ENCODE peak calls at places on chromosomes 6 and 20, in four cellular contexts. One of them, this sample, is unnamed.

GRCh38 chr6:165183496-165184140 is 125.8 kb downstream of the C6orf118 start:
- DNase-seq in tibial nerve: no peak
- DNase-seq in bronchial epithelial cell: no peak
- DNase-seq in cardiac fibroblast: no peak
- DNase-seq in this sample: no peak

GRCh38 chr6:155078331-155078745 is 83.2 kb downstream of the TIAM2 start:
- DNase-seq in tibial nerve: peak
- DNase-seq in bronchial epithelial cell: no peak
- DNase-seq in cardiac fibroblast: no peak
- DNase-seq in this sample: no peak

GRCh38 chr6:11625302-11625701 is 87.8 kb downstream of the TMEM170B start:
- DNase-seq in tibial nerve: no peak
- DNase-seq in bronchial epithelial cell: no peak
- DNase-seq in cardiac fibroblast: no peak
- DNase-seq in this sample: no peak

GRCh38 chr6:13238640-13239216 is 89.6 kb downstream of the TBC1D7 start:
- DNase-seq in tibial nerve: no peak
- DNase-seq in bronchial epithelial cell: no peak
- DNase-seq in cardiac fibroblast: no peak
- DNase-seq in this sample: no peak

GRCh38 chr20:43843096-43843964 is 71.3 kb upstream of the TOX2 start:
- DNase-seq in tibial nerve: no peak
- DNase-seq in bronchial epithelial cell: peak
- DNase-seq in cardiac fibroblast: peak
- DNase-seq in this sample: no peak

GRCh38 chr6:140078552-140079126 is 704.2 kb upstream of the CITED2 start:
- DNase-seq in tibial nerve: no peak
- DNase-seq in bronchial epithelial cell: no peak
- DNase-seq in cardiac fibroblast: peak
- DNase-seq in this sample: no peak

GRCh38 chr6:41531591-41532582 is 14.3 kb upstream of the FOXP4 start:
- DNase-seq in tibial nerve: no peak
- DNase-seq in bronchial epithelial cell: no peak
- DNase-seq in cardiac fibroblast: peak
- DNase-seq in this sample: no peak

GRCh38 chr6:35497571-35498406 is 910 bp upstream of the TEAD3 start:
- DNase-seq in tibial nerve: peak
- DNase-seq in bronchial epithelial cell: peak
- DNase-seq in cardiac fibroblast: peak
- DNase-seq in this sample: no peak

GRCh38 chr6:168625602-168626001 is 184.6 kb downstream of the SMOC2 start:
- DNase-seq in tibial nerve: no peak
- DNase-seq in bronchial epithelial cell: no peak
- DNase-seq in cardiac fibroblast: no peak
- DNase-seq in this sample: no peak

GRCh38 chr6:73452107-73452461 is at the start of gene CGAS:
- DNase-seq in tibial nerve: peak
- DNase-seq in bronchial epithelial cell: peak
- DNase-seq in cardiac fibroblast: peak
- DNase-seq in this sample: peak

GRCh38 chr20:24157213-24157612 is 168.6 kb upstream of the GGTLC1 start:
- DNase-seq in tibial nerve: no peak
- DNase-seq in bronchial epithelial cell: no peak
- DNase-seq in cardiac fibroblast: no peak
- DNase-seq in this sample: no peak

GRCh38 chr6:36277946-36278465 is 8.1 kb downstream of the PNPLA1 start:
- DNase-seq in tibial nerve: no peak
- DNase-seq in bronchial epithelial cell: no peak
- DNase-seq in cardiac fibroblast: no peak
- DNase-seq in this sample: no peak

GRCh38 chr6:33453361-33454008 is 891 bp upstream of the ZBTB9 start:
- DNase-seq in tibial nerve: no peak
- DNase-seq in bronchial epithelial cell: no peak
- DNase-seq in cardiac fibroblast: peak
- DNase-seq in this sample: no peak

GRCh38 chr6:15352229-15352628 is 106.4 kb downstream of the JARID2 start:
- DNase-seq in tibial nerve: no peak
- DNase-seq in bronchial epithelial cell: no peak
- DNase-seq in cardiac fibroblast: no peak
- DNase-seq in this sample: no peak

GRCh38 chr6:50825375-50826036 is 6.8 kb downstream of the TFAP2B start:
- DNase-seq in tibial nerve: no peak
- DNase-seq in bronchial epithelial cell: no peak
- DNase-seq in cardiac fibroblast: no peak
- DNase-seq in this sample: no peak
- H3K4me3 ChIP-seq in tibial nerve: no peak
- H3K4me3 ChIP-seq in bronchial epithelial cell: no peak
- H3K4me3 ChIP-seq in cardiac fibroblast: no peak
- H3K4me3 ChIP-seq in this sample: no peak

DNA sequence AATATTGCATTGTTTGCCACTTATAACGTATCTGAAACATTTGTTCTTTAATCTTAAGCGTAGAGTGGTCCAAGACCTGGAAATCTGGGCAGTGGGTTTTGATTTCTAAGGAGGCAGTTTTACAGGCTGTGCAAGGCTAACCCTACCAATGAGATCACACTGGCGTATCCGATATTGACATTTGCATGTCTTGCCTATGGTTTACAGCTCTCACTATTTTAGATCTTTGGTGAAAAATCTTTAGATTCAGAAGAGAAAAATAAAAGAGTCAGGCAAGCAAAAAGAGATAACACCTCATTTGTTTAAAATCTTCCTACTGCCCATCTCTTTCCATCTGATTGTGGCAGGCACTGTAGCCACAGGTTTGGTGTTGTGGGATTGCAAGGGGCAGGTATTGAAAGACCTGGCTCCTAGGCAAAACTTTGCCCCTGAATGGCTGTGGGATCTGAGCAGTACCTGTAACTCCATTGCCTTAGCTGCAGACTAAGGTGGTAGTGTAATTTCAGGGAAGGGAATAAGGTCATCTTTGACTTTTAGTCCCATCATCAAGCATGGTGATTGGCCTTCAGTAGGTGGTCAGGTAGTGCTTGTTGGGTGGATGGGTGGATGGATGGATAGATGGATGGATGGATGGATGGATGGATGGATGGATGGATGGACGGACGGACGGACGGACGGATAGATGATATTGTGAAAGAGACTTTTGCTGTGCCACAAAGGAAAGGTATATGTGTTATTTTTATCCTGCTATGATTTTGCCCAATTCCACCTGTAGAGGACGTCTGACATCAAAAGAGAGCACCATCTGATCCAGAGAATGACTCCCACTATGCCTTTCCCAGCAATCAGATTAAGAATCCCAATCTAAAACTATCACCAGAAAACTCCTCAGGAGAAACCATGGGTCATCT is 1.9 kb downstream of the TNFAIP3 start:
- DNase-seq in tibial nerve: no peak
- DNase-seq in bronchial epithelial cell: no peak
- DNase-seq in cardiac fibroblast: no peak
- DNase-seq in this sample: no peak
- TF ChIP-seq CTCF in tibial nerve: no peak
- TF ChIP-seq CTCF in bronchial epithelial cell: peak
- TF ChIP-seq CTCF in cardiac fibroblast: peak
- TF ChIP-seq CTCF in this sample: no peak

GRCh38 chr6:90103056-90103793 is 193.4 kb downstream of the BACH2 start:
- DNase-seq in tibial nerve: no peak
- DNase-seq in bronchial epithelial cell: peak
- DNase-seq in cardiac fibroblast: no peak
- DNase-seq in this sample: no peak
- H3K4me3 ChIP-seq in tibial nerve: no peak
- H3K4me3 ChIP-seq in bronchial epithelial cell: no peak
- H3K4me3 ChIP-seq in cardiac fibroblast: no peak
- H3K4me3 ChIP-seq in this sample: peak

GRCh38 chr6:169724554-169725269 is 412 bp upstream of the PHF10 start:
- DNase-seq in tibial nerve: peak
- DNase-seq in bronchial epithelial cell: no peak
- DNase-seq in cardiac fibroblast: peak
- DNase-seq in this sample: peak
- TF ChIP-seq CTCF in tibial nerve: no peak
- TF ChIP-seq CTCF in bronchial epithelial cell: no peak
- TF ChIP-seq CTCF in cardiac fibroblast: no peak
- TF ChIP-seq CTCF in this sample: no peak

GRCh38 chr20:1473244-1473635 is 6.6 kb upstream of the NSFL1C start:
- DNase-seq in tibial nerve: no peak
- DNase-seq in bronchial epithelial cell: no peak
- DNase-seq in cardiac fibroblast: no peak
- DNase-seq in this sample: no peak

GRCh38 chr20:1471242-1471641 is 4.6 kb upstream of the NSFL1C start:
- DNase-seq in tibial nerve: no peak
- DNase-seq in bronchial epithelial cell: no peak
- DNase-seq in cardiac fibroblast: no peak
- DNase-seq in this sample: no peak

GRCh38 chr20:1473821-1474220 is 7.2 kb upstream of the NSFL1C start:
- DNase-seq in tibial nerve: no peak
- DNase-seq in bronchial epithelial cell: no peak
- DNase-seq in cardiac fibroblast: no peak
- DNase-seq in this sample: no peak

GRCh38 chr20:1474325-1474724 is 7.7 kb upstream of the NSFL1C start:
- DNase-seq in tibial nerve: no peak
- DNase-seq in bronchial epithelial cell: no peak
- DNase-seq in cardiac fibroblast: no peak
- DNase-seq in this sample: no peak

GRCh38 chr20:1472556-1473243 is 6.1 kb upstream of the NSFL1C start:
- DNase-seq in tibial nerve: no peak
- DNase-seq in bronchial epithelial cell: no peak
- DNase-seq in cardiac fibroblast: no peak
- DNase-seq in this sample: no peak
- H3K4me3 ChIP-seq in tibial nerve: no peak
- H3K4me3 ChIP-seq in bronchial epithelial cell: no peak
- H3K4me3 ChIP-seq in cardiac fibroblast: no peak
- H3K4me3 ChIP-seq in this sample: no peak

GRCh38 chr6:109892451-109893435 is 85.4 kb upstream of the GPR6 start:
- DNase-seq in tibial nerve: no peak
- DNase-seq in bronchial epithelial cell: peak
- DNase-seq in cardiac fibroblast: no peak
- DNase-seq in this sample: no peak
- TF ChIP-seq CTCF in tibial nerve: no peak
- TF ChIP-seq CTCF in bronchial epithelial cell: peak
- TF ChIP-seq CTCF in cardiac fibroblast: no peak
- TF ChIP-seq CTCF in this sample: no peak

This sample was measured in dorsolateral prefrontal cortex.